ENCODE peak calls at places on chromosome 20, in seven cellular contexts. R, P, E, S, W, U and G are unnamed samples.

GRCh38 chr20:57482148-57482547 is 42.8 kb downstream of the CTCFL start:
- DNase-seq in P (no peak), S (no peak), W (no peak), R (no peak), U (no peak), E (no peak), G (no peak)

GRCh38 chr20:61310954-61311353 is 58.9 kb downstream of the CDH4 start:
- DNase-seq in P (no peak), W (no peak), U (no peak), R (no peak), E (peak), S (no peak), G (no peak)

GRCh38 chr20:62030834-62031434 is 34.7 kb downstream of the TAF4 start:
- DNase-seq in E (peak), W (no peak), S (no peak), U (no peak), P (no peak), R (peak), G (peak)

GRCh38 chr20:1330075-1330830 is 1.3 kb upstream of the SDCBP2 start:
- DNase-seq in S (no peak), E (peak), U (peak), W (no peak), P (peak), R (peak), G (no peak)

GRCh38 chr20:58646703-58647102 is 4.4 kb upstream of the STX16 start:
- DNase-seq in E (no peak), R (no peak), P (no peak), W (no peak), S (no peak), U (no peak), G (no peak)

GRCh38 chr20:21396921-21397340 is 395 bp downstream of the NKX2-4 start:
- DNase-seq in S (no peak), W (peak), P (no peak), U (no peak), E (no peak), R (no peak), G (no peak)

GRCh38 chr20:50320910-50321796 is 130.5 kb downstream of the CEBPB start:
- DNase-seq in W (peak), P (peak), U (peak), E (peak), R (peak), S (peak), G (peak)

GRCh38 chr20:4567172-4567571 is 154.5 kb upstream of the PRND start:
- DNase-seq in S (no peak), R (no peak), P (no peak), W (no peak), E (no peak), U (no peak), G (no peak)

GRCh38 chr20:48789185-48789668 is 38.6 kb downstream of the PREX1 start:
- DNase-seq in P (no peak), R (no peak), U (no peak), E (no peak), S (no peak), W (no peak), G (no peak)

GRCh38 chr20:51573576-51574243 is 31.2 kb upstream of the NFATC2 start:
- DNase-seq in W (no peak), U (peak), E (peak), S (no peak), P (no peak), R (no peak), G (no peak)

GRCh38 chr20:53244711-53245110 is 272.6 kb downstream of the TSHZ2 start:
- DNase-seq in R (no peak), S (no peak), P (no peak), U (no peak), E (no peak), W (no peak), G (no peak)

GRCh38 chr20:25399038-25399430 is 8.4 kb upstream of the ABHD12 start:
- DNase-seq in U (peak), S (peak), W (peak), P (no peak), E (peak), R (no peak), G (peak)

GRCh38 chr20:47357296-47358051 is 975 bp upstream of the ZMYND8 start:
- DNase-seq in W (peak), S (peak), U (peak), E (peak), P (peak), R (peak), G (peak)

GRCh38 chr20:6053776-6054688 is at the start of gene LRRN4:
- DNase-seq in P (no peak), S (no peak), R (no peak), E (peak), W (peak), U (no peak), G (peak)

DNA sequence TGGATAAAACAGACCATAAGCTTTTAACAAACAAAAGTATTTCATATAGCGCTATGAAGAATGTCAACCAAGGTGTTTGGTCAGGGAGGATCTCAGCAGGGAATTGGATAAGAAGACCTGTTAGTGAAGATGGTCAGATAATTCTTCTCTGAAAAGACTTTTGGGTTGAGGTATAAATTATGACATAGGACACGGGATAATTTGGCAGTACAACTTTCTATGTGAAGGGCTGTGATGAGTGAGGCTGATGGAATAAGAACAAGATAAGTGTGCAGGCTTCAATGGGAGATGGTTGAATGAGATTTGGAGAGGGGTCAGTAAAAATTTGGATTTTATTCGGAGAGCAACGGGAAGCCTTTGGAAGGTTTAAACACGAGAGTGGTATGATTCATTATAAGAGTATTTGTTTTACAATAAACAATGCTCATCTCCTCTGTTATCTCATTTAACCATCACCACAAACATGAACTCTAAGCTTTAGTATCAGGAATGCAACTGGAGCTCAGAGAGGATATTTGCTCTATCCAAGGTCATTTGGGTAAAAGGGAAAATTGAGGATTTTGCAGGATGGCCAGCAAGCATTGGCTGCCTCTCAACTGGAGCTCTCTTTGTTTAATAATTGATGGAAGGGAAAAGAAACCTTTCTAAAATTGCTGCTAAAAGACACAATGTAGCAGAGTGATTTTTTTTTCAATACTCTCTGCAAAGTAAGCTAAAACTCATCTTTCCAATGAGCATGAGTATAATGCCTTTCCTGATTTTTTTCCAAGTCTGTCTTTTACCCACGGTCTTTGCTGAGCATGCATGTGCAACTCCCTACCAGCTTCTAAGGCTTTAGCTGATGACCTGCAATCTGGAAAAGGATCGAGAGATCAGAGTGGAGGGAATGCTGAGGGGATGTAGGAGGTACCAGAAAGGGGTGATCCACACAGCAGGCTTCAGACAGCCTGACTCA is 534.0 kb downstream of the CBLN4 start:
- DNase-seq in W (no peak), U (no peak), R (no peak), E (no peak), S (no peak), P (no peak), G (peak)
- TF ChIP-seq CTCF in W (no peak), U (no peak), R (no peak), E (no peak), S (no peak), P (no peak), G (no peak)

DNA sequence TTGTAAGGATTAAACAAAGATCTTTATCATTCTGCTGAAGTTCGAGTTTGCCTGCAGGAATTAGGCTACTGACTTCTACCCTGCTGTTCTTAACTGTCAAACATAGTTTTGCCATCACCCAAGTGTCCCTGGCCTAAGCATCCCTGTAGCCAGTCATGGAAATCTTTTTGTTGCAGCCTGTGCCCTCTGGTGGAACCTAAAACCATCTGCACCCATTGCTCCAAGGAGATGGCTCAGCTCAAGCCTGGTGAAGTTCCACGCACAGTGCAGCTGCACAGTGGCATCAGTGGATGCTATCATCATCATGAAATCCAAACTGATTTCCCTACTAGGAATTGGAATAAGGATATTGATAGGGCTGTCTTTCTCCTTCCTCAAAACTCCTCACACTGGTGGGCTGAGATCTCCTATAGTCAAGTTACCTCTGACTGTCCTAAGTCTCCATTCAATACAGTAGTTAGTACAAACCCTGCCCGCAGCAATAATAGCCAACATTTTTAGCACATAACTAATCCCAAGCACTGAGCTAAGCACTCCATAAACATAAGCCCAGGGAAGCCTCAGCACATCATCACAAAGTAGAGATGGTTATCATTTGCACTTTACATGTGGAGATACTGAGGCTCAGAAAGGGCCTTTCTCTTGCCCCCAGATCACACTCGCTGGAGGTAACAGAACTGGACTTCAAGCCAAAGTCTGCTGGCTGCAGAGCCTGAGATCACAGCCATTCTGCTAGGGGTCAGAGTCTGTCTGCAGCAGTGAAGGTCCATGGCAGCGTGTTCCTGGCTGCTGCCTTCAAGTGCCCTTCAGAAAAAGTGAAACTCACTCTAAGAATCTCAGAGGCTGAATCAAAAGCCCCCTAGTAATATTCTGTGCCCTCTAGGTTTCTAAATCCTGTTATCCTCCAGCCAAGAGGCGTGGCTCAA is 77.2 kb upstream of the MC3R start:
- DNase-seq in W (no peak), S (no peak), P (no peak), E (peak), R (no peak), U (peak), G (peak)
- TF ChIP-seq CTCF in W (no peak), S (no peak), P (no peak), E (peak), R (no peak), U (peak), G (peak)

GRCh38 chr20:35001596-35002362 is 46.1 kb downstream of the MYH7B start:
- DNase-seq in P (no peak), U (peak), W (peak), S (no peak), E (no peak), R (no peak), G (no peak)
- TF ChIP-seq CTCF in P (no peak), U (peak), W (peak), S (peak), E (peak), R (no peak), G (peak)

GRCh38 chr20:43433250-43433854 is 24.3 kb upstream of the SRSF6 start:
- DNase-seq in S (no peak), W (no peak), E (no peak), P (no peak), R (no peak), U (no peak), G (no peak)

GRCh38 chr20:43434565-43434964 is 23.1 kb upstream of the SRSF6 start:
- DNase-seq in S (no peak), W (no peak), R (no peak), E (no peak), P (no peak), U (no peak), G (no peak)

GRCh38 chr20:43431120-43431519 is 26.6 kb upstream of the SRSF6 start:
- DNase-seq in U (no peak), W (no peak), P (no peak), S (no peak), R (no peak), E (no peak), G (no peak)

GRCh38 chr20:43430265-43430664 is 27.4 kb upstream of the SRSF6 start:
- DNase-seq in S (no peak), E (no peak), W (peak), R (no peak), P (no peak), U (no peak), G (no peak)

GRCh38 chr20:43432498-43432897 is 25.2 kb upstream of the SRSF6 start:
- DNase-seq in R (no peak), E (peak), U (no peak), S (no peak), W (no peak), P (no peak), G (no peak)
- TF ChIP-seq CTCF in R (no peak), E (peak), U (no peak), S (no peak), W (no peak), P (no peak), G (no peak)

DNA sequence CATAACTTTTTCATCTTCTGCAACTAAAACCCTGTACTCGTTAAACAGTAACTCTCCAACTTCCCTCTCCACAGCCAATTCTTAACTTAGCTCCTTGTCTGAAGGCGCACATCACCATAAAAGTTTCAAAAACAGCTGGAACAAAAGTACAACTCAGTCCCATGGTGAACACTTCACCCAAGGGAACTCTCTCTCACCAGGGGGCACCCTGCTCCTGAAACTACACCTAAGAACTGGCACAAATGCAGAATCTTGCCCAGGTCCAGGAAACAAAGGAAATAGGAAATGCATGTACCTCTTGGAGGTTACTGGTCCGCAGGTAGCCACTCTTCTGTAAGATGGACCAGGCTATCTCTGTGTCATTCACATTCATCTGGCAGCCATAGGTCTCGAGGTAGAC is 6.6 kb downstream of the CDK5RAP1 start:
- DNase-seq in S (no peak), U (peak), E (peak), R (no peak), W (no peak), P (no peak), G (peak)
- TF ChIP-seq CTCF in S (no peak), U (peak), E (peak), R (no peak), W (no peak), P (no peak), G (peak)

DNA sequence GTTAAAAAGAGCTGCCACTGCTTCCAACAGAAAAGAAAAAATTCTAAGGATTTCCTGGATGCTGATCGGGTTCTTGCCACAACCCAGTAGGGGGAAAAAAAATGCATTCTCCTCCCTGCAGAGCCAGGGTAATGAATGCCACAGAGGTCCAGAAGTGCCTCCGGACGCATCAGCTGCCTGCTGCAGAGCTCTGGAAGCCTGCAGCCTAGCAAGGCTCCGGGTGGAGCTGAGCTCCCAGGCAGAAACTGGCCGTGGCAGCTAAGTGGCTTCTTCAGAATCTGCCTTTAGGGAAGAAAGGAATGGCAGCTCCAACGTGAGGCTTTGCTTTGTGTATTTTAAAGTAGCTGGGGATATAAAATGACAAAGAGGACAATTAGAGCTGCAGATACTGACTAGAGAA is 155.0 kb downstream of the CFAP61 start:
- DNase-seq in S (no peak), E (no peak), P (no peak), R (no peak), W (peak), U (no peak), G (no peak)
- TF ChIP-seq CTCF in S (no peak), E (no peak), P (no peak), R (no peak), W (no peak), U (no peak), G (no peak)